ENCODE peak calls at places on chromosomes 1 and 21, in ten cellular contexts. I, F, N, C, D, J, X, U, V and H are unnamed samples.

GRCh38 chr1:15067148-15067547 is 86.4 kb upstream of the TMEM51 start:
- DNase-seq in I (no peak), F (no peak), N (no peak), C (no peak), D (no peak), J (no peak), X (no peak), U (no peak), V (no peak), H (no peak)

GRCh38 chr1:197304626-197305200 is 36.7 kb downstream of the CRB1 start:
- DNase-seq in I (no peak), F (no peak), N (no peak), C (no peak), D (no peak), J (no peak), X (no peak), U (no peak), V (no peak), H (no peak)

GRCh38 chr1:7646981-7647901 is 123.9 kb upstream of the VAMP3 start:
- DNase-seq in I (peak; percentile 52), F (peak; percentile 53), N (peak; percentile 66), C (peak; percentile 41), D (peak; percentile 62), J (peak; percentile 94), X (peak; percentile 93), U (peak; percentile 50), V (peak; percentile 55), H (peak; percentile 1)

GRCh38 chr1:17207046-17207445 is 2.1 kb downstream of the PADI1 start:
- DNase-seq in I (no peak), F (no peak), N (peak; percentile 29), C (no peak), D (no peak), J (no peak), X (no peak), U (no peak), V (no peak), H (no peak)

GRCh38 chr1:70387507-70387906 is 23.6 kb upstream of the CTH start:
- DNase-seq in I (no peak), F (no peak), N (no peak), C (no peak), D (no peak), J (no peak), X (no peak), U (no peak), V (no peak), H (no peak)

GRCh38 chr1:43302721-43303476 is 2.1 kb downstream of the TIE1 start:
- DNase-seq in I (no peak), F (no peak), N (peak; percentile 50), C (no peak), D (no peak), J (no peak), X (no peak), U (no peak), V (no peak), H (no peak)

GRCh38 chr1:9455487-9456237 is 83.6 kb upstream of the SLC25A33 start:
- DNase-seq in I (peak; percentile 55), F (no peak), N (peak; percentile 69), C (peak; percentile 42), D (peak; percentile 12), J (peak; percentile 65), X (no peak), U (peak; percentile 62), V (peak; percentile 69), H (peak; percentile 44)

GRCh38 chr1:184287001-184287400 is 99.8 kb upstream of the C1orf21 start:
- DNase-seq in I (no peak), F (no peak), N (no peak), C (no peak), D (peak; percentile 7), J (no peak), X (no peak), U (no peak), V (no peak), H (no peak)

GRCh38 chr1:10398734-10399486 is at the start of gene PGD:
- DNase-seq in I (peak; percentile 96), F (peak; percentile 85), N (peak; percentile 99), C (peak; percentile 93), D (peak; percentile 99), J (peak; percentile 100), X (peak; percentile 100), U (peak; percentile 95), V (peak; percentile 97), H (peak; percentile 88)

GRCh38 chr1:27958513-27958912 is 1.3 kb upstream of the XKR8 start:
- DNase-seq in I (no peak), F (no peak), N (peak; percentile 67), C (no peak), D (no peak), J (no peak), X (no peak), U (no peak), V (no peak), H (no peak)

GRCh38 chr1:243213045-243213787 is 41.9 kb downstream of the CEP170 start:
- DNase-seq in I (no peak), F (no peak), N (no peak), C (no peak), D (no peak), J (no peak), X (no peak), U (no peak), V (peak; percentile 74), H (no peak)

GRCh38 chr1:100927276-100927675 is 31.4 kb downstream of the SLC30A7 start:
- DNase-seq in I (no peak), F (no peak), N (no peak), C (peak; percentile 25), D (no peak), J (no peak), X (no peak), U (peak; percentile 47), V (no peak), H (no peak)

GRCh38 chr1:235648407-235648907 is 1.1 kb downstream of the GNG4 start:
- DNase-seq in I (no peak), F (peak; percentile 73), N (peak; percentile 66), C (no peak), D (peak; percentile 78), J (no peak), X (peak; percentile 83), U (no peak), V (no peak), H (peak; percentile 76)

GRCh38 chr1:12159826-12160225 is 7.0 kb upstream of the TNFRSF1B start:
- DNase-seq in I (no peak), F (no peak), N (peak; percentile 63), C (no peak), D (no peak), J (no peak), X (no peak), U (no peak), V (no peak), H (no peak)

GRCh38 chr1:93061895-93062792 is 16.9 kb upstream of the MTF2 start:
- DNase-seq in I (no peak), F (peak; percentile 21), N (no peak), C (peak; percentile 17), D (peak; percentile 42), J (peak; percentile 27), X (no peak), U (no peak), V (peak; percentile 63), H (peak; percentile 71)

GRCh38 chr1:212558665-212559480 is 49.7 kb upstream of the ATF3 start:
- DNase-seq in I (peak; percentile 86), F (peak; percentile 85), N (peak; percentile 95), C (peak; percentile 87), D (peak; percentile 76), J (peak; percentile 99), X (peak; percentile 99), U (peak; percentile 88), V (peak; percentile 92), H (peak; percentile 28)

GRCh38 chr1:85450832-85451231 is 14.1 kb downstream of the DDAH1 start:
- DNase-seq in I (no peak), F (no peak), N (no peak), C (no peak), D (no peak), J (no peak), X (no peak), U (no peak), V (no peak), H (no peak)

GRCh38 chr1:212256404-212256803 is 28.8 kb upstream of the PPP2R5A start:
- DNase-seq in I (no peak), F (no peak), N (no peak), C (no peak), D (no peak), J (no peak), X (no peak), U (no peak), V (no peak), H (no peak)

GRCh38 chr1:111707906-111708305 is 31.3 kb downstream of the INKA2 start:
- DNase-seq in I (no peak), F (no peak), N (no peak), C (no peak), D (no peak), J (no peak), X (no peak), U (no peak), V (peak; percentile 36), H (no peak)

GRCh38 chr1:58986996-58987767 is 203.3 kb upstream of the JUN start:
- DNase-seq in I (no peak), F (peak; percentile 40), N (no peak), C (no peak), D (no peak), J (no peak), X (no peak), U (no peak), V (no peak), H (no peak)

GRCh38 chr1:31765041-31765467 is 914 bp upstream of the ADGRB2 start:
- DNase-seq in I (no peak), F (peak; percentile 38), N (no peak), C (no peak), D (peak; percentile 85), J (no peak), X (no peak), U (no peak), V (no peak), H (peak; percentile 69)

GRCh38 chr1:205593532-205593931 is 38.3 kb downstream of the ELK4 start:
- DNase-seq in I (no peak), F (no peak), N (no peak), C (no peak), D (no peak), J (no peak), X (no peak), U (no peak), V (no peak), H (no peak)

GRCh38 chr1:94092210-94092613 is 28.7 kb downstream of the ABCA4 start:
- DNase-seq in I (no peak), F (no peak), N (no peak), C (no peak), D (no peak), J (no peak), X (no peak), U (no peak), V (peak; percentile 59), H (no peak)

GRCh38 chr21:33123396-33124120 is 53.6 kb downstream of the OLIG1 start:
- DNase-seq in I (no peak), F (no peak), N (no peak), C (no peak), D (no peak), J (no peak), X (no peak), U (no peak), V (no peak), H (no peak)

GRCh38 chr1:4743978-4744750 is 89.8 kb downstream of the AJAP1 start:
- DNase-seq in I (no peak), F (no peak), N (no peak), C (no peak), D (no peak), J (no peak), X (no peak), U (no peak), V (no peak), H (no peak)

GRCh38 chr1:223067914-223068313 is 75.1 kb downstream of the TLR5 start:
- DNase-seq in I (no peak), F (no peak), N (no peak), C (no peak), D (no peak), J (no peak), X (no peak), U (no peak), V (no peak), H (no peak)